ENCODE peak calls at places on chromosome 12, in five cellular contexts. One of them, this sample, is unnamed.
A peak's percentile ranks its signal among the peaks of the same experiment; 100 is the strongest.

GRCh38 chr12:27319394-27319793 is 13.2 kb upstream of the BMAL2 start:
- DNase-seq in dermis blood vessel endothelial cell: peak; percentile 28
- DNase-seq in activated T-cell treated with anti-CD3 and anti-CD28 coated beads for 1 hour: no peak
- DNase-seq in T-helper 17 cell: no peak
- DNase-seq in neural crest cell: no peak
- DNase-seq in this sample: no peak

GRCh38 chr12:49346659-49347306 is at the start of gene DNAJC22:
- DNase-seq in dermis blood vessel endothelial cell: peak; percentile 19
- DNase-seq in activated T-cell treated with anti-CD3 and anti-CD28 coated beads for 1 hour: no peak
- DNase-seq in T-helper 17 cell: no peak
- DNase-seq in neural crest cell: no peak
- DNase-seq in this sample: peak; percentile 44

GRCh38 chr12:62861586-62861985 is 73.4 kb downstream of the PPM1H start:
- DNase-seq in dermis blood vessel endothelial cell: no peak
- DNase-seq in activated T-cell treated with anti-CD3 and anti-CD28 coated beads for 1 hour: no peak
- DNase-seq in T-helper 17 cell: no peak
- DNase-seq in neural crest cell: no peak
- DNase-seq in this sample: no peak

GRCh38 chr12:39892146-39892545 is 213.7 kb downstream of the SLC2A13 start:
- DNase-seq in dermis blood vessel endothelial cell: no peak
- DNase-seq in activated T-cell treated with anti-CD3 and anti-CD28 coated beads for 1 hour: no peak
- DNase-seq in T-helper 17 cell: no peak
- DNase-seq in neural crest cell: no peak
- DNase-seq in this sample: no peak

GRCh38 chr12:72346331-72346944 is 74.3 kb downstream of the TRHDE start:
- DNase-seq in dermis blood vessel endothelial cell: peak; percentile 41
- DNase-seq in activated T-cell treated with anti-CD3 and anti-CD28 coated beads for 1 hour: no peak
- DNase-seq in T-helper 17 cell: no peak
- DNase-seq in neural crest cell: peak; percentile 84
- DNase-seq in this sample: peak; percentile 95

GRCh38 chr12:122352394-122352793 is 70.1 kb downstream of the CLIP1 start:
- DNase-seq in dermis blood vessel endothelial cell: no peak
- DNase-seq in activated T-cell treated with anti-CD3 and anti-CD28 coated beads for 1 hour: no peak
- DNase-seq in T-helper 17 cell: no peak
- DNase-seq in neural crest cell: no peak
- DNase-seq in this sample: no peak

GRCh38 chr12:1518763-1519516 is 75.4 kb downstream of the FBXL14 start:
- DNase-seq in dermis blood vessel endothelial cell: peak; percentile 52
- DNase-seq in activated T-cell treated with anti-CD3 and anti-CD28 coated beads for 1 hour: no peak
- DNase-seq in T-helper 17 cell: no peak
- DNase-seq in neural crest cell: no peak
- DNase-seq in this sample: no peak

GRCh38 chr12:24499151-24500146 is 449.5 kb downstream of the BCAT1 start:
- DNase-seq in dermis blood vessel endothelial cell: no peak
- DNase-seq in activated T-cell treated with anti-CD3 and anti-CD28 coated beads for 1 hour: no peak
- DNase-seq in T-helper 17 cell: no peak
- DNase-seq in neural crest cell: no peak
- DNase-seq in this sample: no peak

GRCh38 chr12:65741662-65742480 is 82.4 kb upstream of the HMGA2 start:
- DNase-seq in dermis blood vessel endothelial cell: peak; percentile 61
- DNase-seq in activated T-cell treated with anti-CD3 and anti-CD28 coated beads for 1 hour: no peak
- DNase-seq in T-helper 17 cell: no peak
- DNase-seq in neural crest cell: peak; percentile 62
- DNase-seq in this sample: peak; percentile 79

GRCh38 chr12:9943244-9943643 is 11.1 kb upstream of the CLEC2A start:
- DNase-seq in dermis blood vessel endothelial cell: no peak
- DNase-seq in activated T-cell treated with anti-CD3 and anti-CD28 coated beads for 1 hour: no peak
- DNase-seq in T-helper 17 cell: no peak
- DNase-seq in neural crest cell: no peak
- DNase-seq in this sample: peak; percentile 2

GRCh38 chr12:21478756-21479455 is 22.5 kb downstream of the RECQL start:
- DNase-seq in dermis blood vessel endothelial cell: peak; percentile 11
- DNase-seq in activated T-cell treated with anti-CD3 and anti-CD28 coated beads for 1 hour: no peak
- DNase-seq in T-helper 17 cell: no peak
- DNase-seq in neural crest cell: no peak
- DNase-seq in this sample: no peak

GRCh38 chr12:6820171-6820570 is 1.4 kb upstream of the GPR162 start:
- DNase-seq in dermis blood vessel endothelial cell: no peak
- DNase-seq in activated T-cell treated with anti-CD3 and anti-CD28 coated beads for 1 hour: no peak
- DNase-seq in T-helper 17 cell: no peak
- DNase-seq in neural crest cell: no peak
- DNase-seq in this sample: no peak

GRCh38 chr12:2242206-2242605 is 189.4 kb downstream of the CACNA1C start:
- DNase-seq in dermis blood vessel endothelial cell: no peak
- DNase-seq in activated T-cell treated with anti-CD3 and anti-CD28 coated beads for 1 hour: no peak
- DNase-seq in T-helper 17 cell: no peak
- DNase-seq in neural crest cell: no peak
- DNase-seq in this sample: no peak

GRCh38 chr12:14836336-14837210 is 6.8 kb downstream of the ART4 start:
- DNase-seq in dermis blood vessel endothelial cell: peak; percentile 81
- DNase-seq in activated T-cell treated with anti-CD3 and anti-CD28 coated beads for 1 hour: no peak
- DNase-seq in T-helper 17 cell: no peak
- DNase-seq in neural crest cell: no peak
- DNase-seq in this sample: no peak

GRCh38 chr12:112907415-112908157 is 824 bp downstream of the OAS1 start:
- DNase-seq in dermis blood vessel endothelial cell: no peak
- DNase-seq in activated T-cell treated with anti-CD3 and anti-CD28 coated beads for 1 hour: no peak
- DNase-seq in T-helper 17 cell: no peak
- DNase-seq in neural crest cell: no peak
- DNase-seq in this sample: no peak

This sample was measured in GM23338.